ENCODE peak calls at places on chromosomes 11 and 22, in five cellular contexts. D is left lung, Y is IMR-90, T is HCT116, O is PC-3. C is an unnamed sample.

GRCh38 chr11:124793466-124794278 is 6.5 kb downstream of the MSANTD2 start:
- DNase-seq in D (no peak), O (peak; percentile 82), T (peak; percentile 43), Y (peak; percentile 40), C (no peak)

GRCh38 chr22:20565079-20565734 is 57.8 kb downstream of the MED15 start:
- DNase-seq in T (no peak), Y (peak; percentile 84), D (no peak), O (no peak), C (peak; percentile 21)

GRCh38 chr11:20051783-20052399 is 108.4 kb downstream of the DBX1 start:
- DNase-seq in O (no peak), D (no peak), Y (no peak), T (no peak), C (no peak)

GRCh38 chr11:68373810-68374501 is 61.6 kb downstream of the LRP5 start:
- DNase-seq in Y (peak; percentile 15), D (no peak), O (no peak), T (no peak), C (no peak)

GRCh38 chr11:21711341-21711740 is 481.5 kb upstream of the ANO5 start:
- DNase-seq in D (no peak), T (no peak), Y (no peak), O (no peak), C (no peak)

GRCh38 chr11:113493205-113493604 is 18.0 kb upstream of the DRD2 start:
- DNase-seq in T (no peak), O (no peak), D (no peak), Y (no peak), C (no peak)

GRCh38 chr11:117866526-117866925 is 9.9 kb downstream of the FXYD6 start:
- DNase-seq in T (no peak), O (no peak), D (no peak), Y (no peak), C (no peak)

GRCh38 chr22:17158568-17159503 is at the start of gene HDHD5:
- DNase-seq in O (peak; percentile 75), Y (peak; percentile 82), T (peak; percentile 67), D (peak; percentile 95), C (peak; percentile 96)

GRCh38 chr11:126634963-126635362 is 279.5 kb downstream of the ST3GAL4 start:
- DNase-seq in O (no peak), Y (no peak), D (no peak), T (no peak), C (no peak)

GRCh38 chr11:23010790-23011340 is 150.6 kb upstream of the CCDC179 start:
- DNase-seq in O (no peak), Y (no peak), D (no peak), T (no peak), C (no peak)

GRCh38 chr22:44412136-44412731 is 85.8 kb downstream of the RTL6 start:
- DNase-seq in D (peak; percentile 68), Y (no peak), O (no peak), T (no peak), C (peak; percentile 52)

GRCh38 chr22:21942407-21942895 is 10.2 kb downstream of the PPM1F start:
- DNase-seq in O (peak; percentile 87), T (peak; percentile 44), Y (peak; percentile 88), D (peak; percentile 87), C (peak; percentile 78)

GRCh38 chr11:111367411-111368284 is 11.4 kb downstream of the POU2AF1 start:
- DNase-seq in T (no peak), O (no peak), D (no peak), Y (no peak), C (no peak)

GRCh38 chr22:36194971-36195370 is 6.6 kb downstream of the APOL4 start:
- DNase-seq in Y (peak; percentile 77), O (peak; percentile 65), D (no peak), T (peak; percentile 22), C (no peak)

DNA sequence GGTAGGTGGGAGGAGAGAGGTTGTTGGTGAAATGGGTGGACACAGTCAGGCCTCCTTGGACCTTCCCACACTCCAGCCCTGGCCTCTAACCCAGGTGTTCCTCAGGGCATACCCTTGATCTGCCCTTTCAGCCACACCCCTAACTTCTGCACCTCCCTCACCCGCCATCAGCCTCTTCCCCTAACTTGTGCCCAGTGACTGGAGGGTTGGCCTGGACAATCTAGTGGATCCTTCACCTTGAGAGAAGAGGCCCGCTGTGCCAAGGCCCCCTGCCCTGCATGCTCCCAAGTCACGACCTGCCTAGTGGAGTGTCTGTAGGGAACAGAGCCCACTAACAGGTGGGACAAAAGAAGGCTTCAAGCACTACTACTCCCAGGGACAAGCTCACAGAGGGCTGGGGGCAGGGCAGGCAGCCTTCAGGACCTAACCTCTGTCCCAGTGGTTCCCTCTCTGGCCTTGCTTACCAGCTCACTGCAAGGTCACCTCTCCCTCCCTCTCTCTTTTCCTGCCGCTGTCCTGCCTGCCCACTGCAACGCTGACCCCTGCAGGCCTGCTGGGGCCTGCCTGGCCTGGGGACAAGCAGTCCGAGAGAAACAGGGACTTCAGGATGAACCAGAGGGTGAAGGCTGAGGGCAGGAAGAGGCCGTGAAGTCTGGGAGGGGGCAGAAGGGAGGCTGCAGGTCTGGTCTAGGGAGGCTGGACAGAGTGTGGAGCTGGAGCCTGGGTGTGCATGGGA is 3.3 kb downstream of the SYT7 start:
- DNase-seq in T (no peak), D (no peak), Y (no peak), O (peak; percentile 49), C (no peak)
- TF ChIP-seq CTCF in T (peak; percentile 81), D (no peak), Y (peak; percentile 36), O (peak; percentile 72), C (no peak)

GRCh38 chr22:25134028-25134427 is 65.6 kb upstream of the CRYBB3 start:
- DNase-seq in T (no peak), Y (no peak), O (peak; percentile 61), D (no peak), C (no peak)

GRCh38 chr22:25131198-25131887 is 68.3 kb upstream of the CRYBB3 start:
- DNase-seq in Y (no peak), O (no peak), D (no peak), T (no peak), C (no peak)

GRCh38 chr22:25136953-25137576 is 62.6 kb upstream of the CRYBB3 start:
- DNase-seq in O (no peak), D (no peak), T (no peak), Y (no peak), C (no peak)

GRCh38 chr22:25137577-25138525 is 61.8 kb upstream of the CRYBB3 start:
- DNase-seq in O (peak; percentile 4), Y (no peak), T (peak; percentile 4), D (no peak), C (no peak)

GRCh38 chr22:25134451-25134850 is 65.2 kb upstream of the CRYBB3 start:
- DNase-seq in T (no peak), Y (no peak), O (no peak), D (no peak), C (no peak)
- H3K4me1 ChIP-seq in T (no peaks in the 10 kb centered on the region), Y (no peaks in the 10 kb centered on the region), O (peaks cover 23% of the 10 kb centered on the region), D (peaks cover 5% of the 10 kb centered on the region), C (peaks cover 42% of the 10 kb centered on the region)

GRCh38 chr11:44316388-44317240 is 6.7 kb upstream of the ALX4 start:
- DNase-seq in O (no peak), Y (no peak), T (no peak), D (no peak), C (peak; percentile 67)
- H3K27me3 ChIP-seq in O (peaks cover 97% of the 10 kb centered on the region), Y (peaks cover 94% of the 10 kb centered on the region), T (peaks cover 41% of the 10 kb centered on the region), D (peaks cover 100% of the 10 kb centered on the region), C (peaks cover 97% of the 10 kb centered on the region)

GRCh38 chr11:130449996-130450419 is 1.6 kb downstream of the ADAMTS15 start:
- DNase-seq in D (no peak), O (no peak), T (no peak), Y (peak; percentile 82), C (peak; percentile 86)
- TF ChIP-seq CTCF in D (peak; percentile 37), O (no peak), T (no peak), Y (peak; percentile 76), C (peak; percentile 60)